ENCODE peak calls at places on chromosome 12, in seven cellular contexts. U is kidney, I is tibial artery, G is caudate nucleus, Y is thyroid gland, Z is upper lobe of right lung, K is pons. S is an unnamed sample.

GRCh38 chr12:52833922-52834726 is at the start of gene KRT79:
- DNase-seq in U (no peak), I (no peak), G (no peak), Y (no peak), Z (peak), K (no peak), S (no peak)

GRCh38 chr12:45122776-45123380 is 72.0 kb upstream of the DBX2 start:
- DNase-seq in U (no peak), I (no peak), G (no peak), Y (no peak), Z (no peak), K (peak), S (peak)

GRCh38 chr12:8052679-8053078 is 13.5 kb downstream of the C3AR1 start:
- DNase-seq in U (no peak), I (peak), G (no peak), Y (no peak), Z (peak), K (peak), S (no peak)

GRCh38 chr12:21234395-21234794 is 100.3 kb downstream of the SLCO1A2 start:
- DNase-seq in U (no peak), I (no peak), G (no peak), Y (no peak), Z (no peak), K (no peak), S (no peak)

GRCh38 chr12:103986823-103987222 is 21.2 kb downstream of the TDG start:
- DNase-seq in U (no peak), I (no peak), G (no peak), Y (no peak), Z (no peak), K (no peak), S (peak)

GRCh38 chr12:94244165-94245133 is 96.1 kb downstream of the PLXNC1 start:
- DNase-seq in U (no peak), I (no peak), G (no peak), Y (no peak), Z (peak), K (peak), S (no peak)

GRCh38 chr12:53696285-53696654 is 20.4 kb upstream of the ATP5MC2 start:
- DNase-seq in U (no peak), I (peak), G (peak), Y (peak), Z (no peak), K (peak), S (peak)

GRCh38 chr12:27554003-27554402 is 30.0 kb downstream of the PPFIBP1 start:
- DNase-seq in U (no peak), I (no peak), G (no peak), Y (no peak), Z (no peak), K (no peak), S (no peak)

GRCh38 chr12:69660164-69660863 is 38.8 kb downstream of the BEST3 start:
- DNase-seq in U (no peak), I (no peak), G (no peak), Y (no peak), Z (no peak), K (no peak), S (no peak)

GRCh38 chr12:128012110-128012509 is 254.9 kb upstream of the TMEM132C start:
- DNase-seq in U (no peak), I (no peak), G (no peak), Y (no peak), Z (no peak), K (no peak), S (no peak)

GRCh38 chr12:85821216-85821615 is 15.0 kb downstream of the RASSF9 start:
- DNase-seq in U (no peak), I (no peak), G (no peak), Y (no peak), Z (no peak), K (no peak), S (no peak)

GRCh38 chr12:98352218-98352811 is 163.1 kb upstream of the TMPO start:
- DNase-seq in U (no peak), I (no peak), G (no peak), Y (no peak), Z (no peak), K (no peak), S (peak)

GRCh38 chr12:51898937-51899336 is 8.4 kb upstream of the ACVRL1 start:
- DNase-seq in U (peak), I (peak), G (no peak), Y (no peak), Z (peak), K (no peak), S (no peak)

GRCh38 chr12:14111230-14111865 is 129.9 kb upstream of the GRIN2B start:
- DNase-seq in U (no peak), I (no peak), G (no peak), Y (no peak), Z (no peak), K (no peak), S (no peak)

GRCh38 chr12:120399531-120399930 is 30.6 kb upstream of the MSI1 start:
- DNase-seq in U (no peak), I (no peak), G (no peak), Y (no peak), Z (no peak), K (no peak), S (peak)

GRCh38 chr12:94873368-94874085 is 130.0 kb downstream of the NDUFA12 start:
- DNase-seq in U (peak), I (no peak), G (no peak), Y (peak), Z (peak), K (no peak), S (no peak)

GRCh38 chr12:78641837-78642423 is 222.6 kb upstream of the SYT1 start:
- DNase-seq in U (no peak), I (no peak), G (no peak), Y (no peak), Z (no peak), K (no peak), S (no peak)

GRCh38 chr12:11654338-11654737 is 4.9 kb downstream of the ETV6 start:
- DNase-seq in U (no peak), I (no peak), G (no peak), Y (no peak), Z (no peak), K (no peak), S (no peak)

GRCh38 chr12:14066021-14066420 is 84.6 kb upstream of the GRIN2B start:
- DNase-seq in U (no peak), I (no peak), G (no peak), Y (no peak), Z (no peak), K (no peak), S (no peak)

GRCh38 chr12:66149702-66150398 is 19.3 kb upstream of the LLPH start:
- DNase-seq in U (no peak), I (peak), G (no peak), Y (no peak), Z (no peak), K (no peak), S (no peak)

GRCh38 chr12:75888398-75888797 is 143.2 kb downstream of the PHLDA1 start:
- DNase-seq in U (no peak), I (no peak), G (no peak), Y (no peak), Z (no peak), K (no peak), S (no peak)

GRCh38 chr12:5173511-5174011 is 129.9 kb downstream of the KCNA5 start:
- DNase-seq in U (no peak), I (no peak), G (no peak), Y (no peak), Z (no peak), K (no peak), S (no peak)

GRCh38 chr12:58314610-58315009 is 373.2 kb downstream of the ATP23 start:
- DNase-seq in U (no peak), I (no peak), G (no peak), Y (no peak), Z (no peak), K (no peak), S (peak)

GRCh38 chr12:48862691-48863090 is 3.0 kb downstream of the RND1 start:
- DNase-seq in U (no peak), I (no peak), G (no peak), Y (no peak), Z (no peak), K (no peak), S (no peak)

GRCh38 chr12:53078425-53079225 is 565 bp downstream of the SPRYD3 start:
- DNase-seq in U (peak), I (no peak), G (no peak), Y (no peak), Z (no peak), K (peak), S (no peak)

GRCh38 chr12:65025070-65025469 is 96.0 kb downstream of the WIF1 start:
- DNase-seq in U (no peak), I (no peak), G (no peak), Y (no peak), Z (no peak), K (no peak), S (no peak)

GRCh38 chr12:6452908-6453630 is 1.2 kb downstream of the TAPBPL start:
- DNase-seq in U (peak), I (no peak), G (no peak), Y (peak), Z (peak), K (no peak), S (no peak)

GRCh38 chr12:45893240-45893639 is 97.1 kb downstream of the SCAF11 start:
- DNase-seq in U (no peak), I (no peak), G (no peak), Y (no peak), Z (no peak), K (peak), S (no peak)